ENCODE peak calls at places on chromosome 19, in seven cellular contexts. E, J, F, M, C, K and V are unnamed samples.

GRCh38 chr19:50352242-50352641 is 13.2 kb downstream of the NAPSA start:
- DNase-seq in C (no peak), M (no peak), K (no peak), J (no peak), F (no peak), E (no peak), V (no peak)

GRCh38 chr19:17777840-17778620 is 16.9 kb upstream of the B3GNT3 start:
- DNase-seq in M (peak), J (peak), E (peak), K (peak), C (peak), F (no peak), V (peak)

GRCh38 chr19:2150794-2151338 is 500 bp downstream of the AP3D1 start:
- DNase-seq in C (no peak), K (no peak), E (no peak), M (peak), F (peak), J (no peak), V (no peak)

GRCh38 chr19:21608571-21608970 is 103.2 kb downstream of the ZNF429 start:
- DNase-seq in J (no peak), K (no peak), E (no peak), M (no peak), C (no peak), F (no peak), V (no peak)

GRCh38 chr19:45809643-45810159 is 5.4 kb downstream of the RSPH6A start:
- DNase-seq in E (peak), C (no peak), M (peak), F (no peak), K (no peak), J (no peak), V (no peak)

GRCh38 chr19:28497887-28498286 is 715.1 kb downstream of the UQCRFS1 start:
- DNase-seq in J (no peak), M (no peak), F (no peak), K (no peak), C (no peak), E (no peak), V (no peak)

GRCh38 chr19:19488041-19488874 is 27.1 kb downstream of the TSSK6 start:
- DNase-seq in E (no peak), C (no peak), F (no peak), J (no peak), K (no peak), M (no peak), V (no peak)

GRCh38 chr19:51366999-51367564 is 894 bp upstream of the ETFB start:
- DNase-seq in J (peak), K (no peak), M (no peak), F (peak), E (no peak), C (no peak), V (no peak)

GRCh38 chr19:19554074-19555023 is 16.3 kb downstream of the CILP2 start:
- DNase-seq in K (peak), E (peak), M (peak), F (no peak), C (peak), J (peak), V (no peak)

GRCh38 chr19:18520848-18521691 is 800 bp downstream of the ELL start:
- DNase-seq in E (peak), J (peak), C (peak), F (no peak), M (peak), K (no peak), V (peak)

GRCh38 chr19:54029930-54030490 is 33.7 kb downstream of the VSTM1 start:
- DNase-seq in E (peak), C (peak), K (peak), F (peak), M (peak), J (peak), V (peak)

GRCh38 chr19:55256562-55257460 is 2.0 kb downstream of the PPP6R1 start:
- DNase-seq in E (no peak), F (no peak), K (no peak), J (no peak), C (no peak), M (no peak), V (no peak)

GRCh38 chr19:39352549-39353285 is 10.5 kb downstream of the SAMD4B start:
- DNase-seq in M (no peak), E (no peak), F (no peak), J (no peak), K (no peak), C (no peak), V (no peak)

GRCh38 chr19:13079542-13079986 is 23.1 kb downstream of the LYL1 start:
- DNase-seq in M (no peak), J (peak), E (peak), C (no peak), F (no peak), K (no peak), V (no peak)